ENCODE peak calls at places on chromosome 20, in ten cellular contexts. O is sigmoid colon, P is hepatocyte, M is thoracic aorta, S is PC-9, X is fibroblast of lung, A is HepG2, R is cardiac muscle cell, T is ovary, H is mucosa of descending colon. C is an unnamed sample. For H3K4me1, the result is how much of the 10 kb centered on the place peaks cover.

GRCh38 chr20:53142225-53142624 is 170.1 kb downstream of the TSHZ2 start:
- DNase-seq in O (no peak), P (no peak), M (no peak), S (no peak), X (no peak), A (peak), R (no peak), T (no peak), H (no peak), C (peak)

GRCh38 chr20:62069741-62070216 is 4.1 kb upstream of the TAF4 start:
- DNase-seq in O (no peak), P (peak), M (no peak), S (no peak), X (peak), A (no peak), R (peak), T (no peak), H (peak), C (no peak)

GRCh38 chr20:21048841-21049273 is 57.3 kb downstream of the LINC00237 start:
- DNase-seq in O (no peak), P (no peak), M (no peak), S (no peak), X (no peak), A (peak), R (peak), T (no peak), H (peak), C (peak)

GRCh38 chr20:39911497-39911896 is 777.5 kb downstream of the MAFB start:
- DNase-seq in O (no peak), P (no peak), M (no peak), S (no peak), X (no peak), A (no peak), R (no peak), T (no peak), H (no peak), C (peak)

GRCh38 chr20:7237251-7237650 is 469.8 kb downstream of the BMP2 start:
- DNase-seq in O (no peak), P (no peak), M (no peak), S (no peak), X (no peak), A (no peak), R (no peak), T (no peak), H (no peak), C (no peak)

GRCh38 chr20:59082981-59083380 is 40.4 kb upstream of the PRELID3B start:
- DNase-seq in O (no peak), P (no peak), M (no peak), S (peak), X (no peak), A (no peak), R (no peak), T (no peak), H (no peak), C (no peak)

GRCh38 chr20:2616634-2617033 is 35.8 kb upstream of the NOP56 start:
- DNase-seq in O (no peak), P (no peak), M (no peak), S (no peak), X (no peak), A (no peak), R (no peak), T (no peak), H (no peak), C (no peak)

GRCh38 chr20:2005831-2006426 is 12.1 kb upstream of the PDYN start:
- DNase-seq in O (no peak), P (peak), M (no peak), S (peak), X (peak), A (peak), R (peak), T (peak), H (peak), C (peak)

GRCh38 chr20:45940469-45940868 is 6.0 kb downstream of the PCIF1 start:
- DNase-seq in O (no peak), P (no peak), M (no peak), S (no peak), X (no peak), A (no peak), R (no peak), T (no peak), H (no peak), C (no peak)

GRCh38 chr20:62459488-62459887 is 16.3 kb downstream of the GATA5 start:
- DNase-seq in O (no peak), P (peak), M (no peak), S (no peak), X (no peak), A (no peak), R (no peak), T (no peak), H (no peak), C (no peak)

GRCh38 chr20:23251779-23252178 is 98.8 kb upstream of the NXT1 start:
- DNase-seq in O (no peak), P (no peak), M (no peak), S (no peak), X (no peak), A (no peak), R (no peak), T (no peak), H (no peak), C (no peak)

GRCh38 chr20:14992961-14993360 is 655.5 kb upstream of the FLRT3 start:
- DNase-seq in O (no peak), P (peak), M (no peak), S (no peak), X (no peak), A (peak), R (no peak), T (no peak), H (no peak), C (no peak)

GRCh38 chr20:54292186-54292585 is 84.3 kb downstream of the PFDN4 start:
- DNase-seq in O (no peak), P (no peak), M (no peak), S (peak), X (peak), A (no peak), R (peak), T (no peak), H (no peak), C (no peak)

GRCh38 chr20:52805128-52805527 is 167.0 kb upstream of the TSHZ2 start:
- DNase-seq in O (no peak), P (no peak), M (no peak), S (no peak), X (no peak), A (no peak), R (no peak), T (no peak), H (no peak), C (no peak)

GRCh38 chr20:40286991-40287531 is 402.0 kb downstream of the MAFB start:
- DNase-seq in O (peak), P (peak), M (peak), S (peak), X (peak), A (no peak), R (peak), T (peak), H (peak), C (no peak)

GRCh38 chr20:10770753-10771152 is 97.0 kb upstream of the JAG1 start:
- DNase-seq in O (no peak), P (no peak), M (no peak), S (no peak), X (no peak), A (no peak), R (no peak), T (no peak), H (no peak), C (no peak)

GRCh38 chr20:58310291-58310782 is 822 bp downstream of the RAB22A start:
- DNase-seq in O (no peak), P (peak), M (no peak), S (peak), X (peak), A (peak), R (no peak), T (no peak), H (no peak), C (no peak)

GRCh38 chr20:54140927-54141566 is 32.7 kb downstream of the CYP24A1 start:
- DNase-seq in O (no peak), P (no peak), M (no peak), S (peak), X (peak), A (peak), R (peak), T (no peak), H (no peak), C (no peak)

GRCh38 chr20:8094845-8095244 is 37.2 kb upstream of the PLCB1 start:
- DNase-seq in O (no peak), P (no peak), M (no peak), S (peak), X (peak), A (peak), R (peak), T (no peak), H (no peak), C (no peak)

GRCh38 chr20:37714973-37715657 is 21.3 kb downstream of the CTNNBL1 start:
- DNase-seq in O (no peak), P (no peak), M (no peak), S (no peak), X (peak), A (no peak), R (peak), T (no peak), H (no peak), C (no peak)

GRCh38 chr20:33443512-33444239 is at the start of gene SNTA1:
- DNase-seq in O (peak), P (peak), M (peak), S (peak), X (peak), A (peak), R (peak), T (peak), H (peak), C (peak)

GRCh38 chr20:58907481-58908137 is 55.1 kb downstream of the GNAS start:
- DNase-seq in O (peak), P (peak), M (peak), S (peak), X (peak), A (peak), R (peak), T (peak), H (peak), C (peak)

GRCh38 chr20:59787186-59787890 is 146.1 kb downstream of the SYCP2 start:
- DNase-seq in O (no peak), P (no peak), M (no peak), S (no peak), X (no peak), A (no peak), R (no peak), T (no peak), H (no peak), C (no peak)

GRCh38 chr20:10179574-10180298 is 38.9 kb upstream of the SNAP25 start:
- DNase-seq in O (no peak), P (no peak), M (no peak), S (no peak), X (peak), A (peak), R (peak), T (no peak), H (no peak), C (peak)

GRCh38 chr20:46520976-46521579 is 7.7 kb upstream of the ZNF334 start:
- DNase-seq in O (no peak), P (peak), M (no peak), S (peak), X (peak), A (peak), R (peak), T (no peak), H (peak), C (peak)

GRCh38 chr20:11807070-11807741 is 110.5 kb upstream of the BTBD3 start:
- DNase-seq in O (no peak), P (no peak), M (no peak), S (peak), X (peak), A (no peak), R (peak), T (no peak), H (peak), C (no peak)

GRCh38 chr20:25050501-25051350 is 7.2 kb downstream of the ACSS1 start:
- DNase-seq in O (peak), P (no peak), M (no peak), S (peak), X (no peak), A (no peak), R (no peak), T (no peak), H (peak), C (peak)
- H3K4me1 ChIP-seq in O (half or more), P (under half), M (half or more), S (under half), X (under half), A (half or more), R (under half), T (under half), H (under half), C (half or more)

GRCh38 chr20:4946585-4947378 is 54.5 kb downstream of the SLC23A2 start:
- DNase-seq in O (no peak), P (no peak), M (no peak), S (no peak), X (no peak), A (no peak), R (peak), T (no peak), H (no peak), C (no peak)

GRCh38 chr20:4944518-4944917 is 56.8 kb downstream of the SLC23A2 start:
- DNase-seq in O (no peak), P (no peak), M (no peak), S (no peak), X (no peak), A (no peak), R (peak), T (no peak), H (no peak), C (no peak)

GRCh38 chr20:4947817-4948559 is 53.3 kb downstream of the SLC23A2 start:
- DNase-seq in O (no peak), P (no peak), M (no peak), S (no peak), X (no peak), A (no peak), R (no peak), T (no peak), H (no peak), C (no peak)

GRCh38 chr20:4942336-4942735 is 59.0 kb downstream of the SLC23A2 start:
- DNase-seq in O (no peak), P (no peak), M (no peak), S (peak), X (peak), A (no peak), R (no peak), T (no peak), H (no peak), C (no peak)

GRCh38 chr20:4944918-4945317 is 56.4 kb downstream of the SLC23A2 start:
- DNase-seq in O (no peak), P (no peak), M (no peak), S (no peak), X (no peak), A (no peak), R (no peak), T (no peak), H (no peak), C (no peak)
- H3K4me1 ChIP-seq in O (under half), P (under half), M (under half), S (under half), X (under half), A (under half), R (under half), T (under half), H (under half), C (under half)

DNA sequence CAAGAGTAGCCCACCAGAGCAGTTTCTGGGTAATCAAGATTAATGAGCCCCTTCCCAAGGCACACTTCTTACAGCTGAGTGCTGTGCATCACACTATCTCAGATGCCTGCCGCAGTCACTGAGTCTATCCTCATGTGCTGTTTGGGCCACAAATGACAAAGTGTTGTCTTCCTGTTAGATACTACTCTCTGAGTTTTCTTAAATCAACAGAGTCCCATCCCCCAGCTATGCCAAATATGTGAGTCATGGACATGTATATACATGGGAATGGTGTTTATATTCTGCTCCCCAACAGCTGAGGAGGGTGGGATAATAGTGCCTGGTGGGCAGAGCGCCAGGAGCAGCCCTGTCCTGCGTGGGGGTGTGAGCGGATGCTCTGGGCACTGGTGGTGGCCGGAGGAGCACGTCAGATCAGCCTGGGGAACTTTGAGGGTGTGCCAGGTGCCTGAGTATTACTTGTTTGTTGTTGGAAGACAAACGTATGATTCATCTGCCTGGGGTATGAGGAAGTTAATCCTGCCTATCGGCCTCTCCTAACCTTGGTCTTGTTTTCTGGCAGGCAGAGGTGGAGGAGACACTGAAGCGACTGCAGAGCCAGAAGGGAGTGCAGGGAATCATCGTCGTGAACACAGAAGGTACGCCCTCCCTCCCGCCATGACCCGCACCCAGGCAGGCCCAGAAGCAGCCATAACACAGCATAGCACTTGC is 9.6 kb downstream of the DYNLRB1 start:
- DNase-seq in O (peak), P (peak), M (peak), S (peak), X (peak), A (peak), R (peak), T (peak), H (peak), C (peak)
- H3K4me1 ChIP-seq in O (half or more), P (under half), M (half or more), S (under half), X (under half), A (half or more), R (under half), T (under half), H (under half), C (under half)

GRCh38 chr20:42972591-42972990 is 217.1 kb downstream of the PTPRT start:
- DNase-seq in O (no peak), P (no peak), M (no peak), S (no peak), X (no peak), A (no peak), R (no peak), T (no peak), H (no peak), C (no peak)
- H3K4me1 ChIP-seq in O (under half), P (under half), M (under half), S (under half), X (under half), A (under half), R (under half), T (under half), H (under half), C (under half)

GRCh38 chr20:51284871-51285270 is 257.6 kb downstream of the NFATC2 start:
- DNase-seq in O (no peak), P (no peak), M (no peak), S (no peak), X (no peak), A (no peak), R (no peak), T (no peak), H (no peak), C (no peak)
- H3K4me1 ChIP-seq in O (under half), P (under half), M (under half), S (under half), X (under half), A (under half), R (under half), T (under half), H (under half), C (under half)

GRCh38 chr20:990293-990959 is 11.7 kb downstream of the RSPO4 start:
- DNase-seq in O (no peak), P (no peak), M (no peak), S (no peak), X (no peak), A (no peak), R (no peak), T (no peak), H (no peak), C (no peak)
- H3K4me1 ChIP-seq in O (under half), P (under half), M (under half), S (under half), X (under half), A (under half), R (under half), T (under half), H (under half), C (under half)

DNA sequence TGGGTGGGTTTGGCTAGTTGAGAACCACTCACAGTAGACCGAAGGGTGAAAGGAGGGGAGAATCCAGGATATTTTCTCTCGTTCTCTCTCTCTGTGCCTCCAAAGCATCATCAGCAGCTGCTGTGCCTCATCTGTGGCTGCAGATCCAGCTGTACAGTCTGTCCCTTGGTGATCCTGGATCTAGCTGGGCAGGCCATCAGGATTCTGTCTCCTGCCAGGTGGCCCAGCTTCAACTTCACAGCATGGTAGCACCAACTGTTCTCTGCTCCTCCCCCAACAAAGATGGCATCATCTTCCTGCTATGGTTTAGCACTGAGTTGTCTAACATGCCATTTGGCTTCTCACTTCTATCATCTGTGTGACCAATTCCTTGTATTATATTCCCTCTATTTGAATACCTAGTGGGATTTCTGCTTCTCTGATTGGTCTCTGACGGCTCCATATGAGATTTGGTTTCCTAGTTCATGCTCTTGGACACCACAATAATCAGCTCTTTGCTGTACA is 28.6 kb upstream of the ARFGEF2 start:
- DNase-seq in O (no peak), P (no peak), M (no peak), S (no peak), X (no peak), A (no peak), R (no peak), T (no peak), H (no peak), C (no peak)
- H3K4me1 ChIP-seq in O (under half), P (under half), M (under half), S (under half), X (under half), A (under half), R (under half), T (under half), H (under half), C (under half)

GRCh38 chr20:31671324-31671723 is 33.6 kb downstream of the COX4I2 start:
- DNase-seq in O (no peak), P (no peak), M (no peak), S (peak), X (no peak), A (no peak), R (no peak), T (no peak), H (no peak), C (no peak)

GRCh38 chr20:31667315-31668285 is 29.9 kb downstream of the COX4I2 start:
- DNase-seq in O (no peak), P (no peak), M (no peak), S (no peak), X (no peak), A (no peak), R (no peak), T (no peak), H (peak), C (no peak)

GRCh38 chr20:31670371-31671228 is 32.9 kb downstream of the COX4I2 start:
- DNase-seq in O (peak), P (no peak), M (peak), S (peak), X (peak), A (no peak), R (no peak), T (no peak), H (peak), C (peak)

GRCh38 chr20:31666258-31667042 is 28.7 kb downstream of the COX4I2 start:
- DNase-seq in O (peak), P (no peak), M (no peak), S (peak), X (peak), A (no peak), R (no peak), T (no peak), H (peak), C (peak)

DNA sequence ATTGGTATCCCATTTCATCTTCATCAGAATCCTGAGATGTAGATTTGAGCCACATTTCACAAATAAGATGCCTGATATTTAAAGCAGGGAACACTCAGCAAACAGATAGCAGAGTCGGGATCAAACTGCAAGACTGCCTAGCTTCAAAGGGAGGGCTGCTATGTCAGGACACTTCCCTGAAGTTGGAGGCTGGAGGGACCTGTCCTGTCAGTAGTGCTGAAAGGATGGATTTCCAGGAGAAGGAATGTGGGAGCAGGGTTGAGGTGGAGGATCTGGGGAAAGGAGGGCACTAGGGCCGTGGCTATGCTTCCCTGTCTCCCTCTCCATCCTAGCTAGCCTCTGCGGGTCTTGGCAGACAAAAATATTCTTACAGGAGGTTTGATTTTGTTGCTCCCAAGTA is 32.2 kb downstream of the COX4I2 start:
- DNase-seq in O (no peak), P (no peak), M (no peak), S (peak), X (no peak), A (no peak), R (no peak), T (no peak), H (no peak), C (no peak)
- H3K4me1 ChIP-seq in O (half or more), P (under half), M (half or more), S (under half), X (under half), A (half or more), R (under half), T (under half), H (half or more), C (half or more)

C was measured in testis.